ENCODE peak calls at places on chromosome 3, in five cellular contexts. H is ELF-1; S is foreskin melanocyte; O is activated naive CD8-positive, alpha-beta T cell treated with anti-CD3 and anti-CD28 coated beads, Interleukin-2, amount 50 U/mL, for 24 hours; Y is lower leg skin. V is an unnamed sample.

GRCh38 chr3:173733029-173733652 is 335.6 kb downstream of the NLGN1 start:
- DNase-seq in H (no peak), S (peak), O (no peak), Y (no peak), V (no peak)

GRCh38 chr3:134074001-134074789 is 44.5 kb upstream of the SLCO2A1 start:
- DNase-seq in H (no peak), S (no peak), O (no peak), Y (peak), V (peak)

GRCh38 chr3:67635257-67635656 is 19.2 kb downstream of the SUCLG2 start:
- DNase-seq in H (no peak), S (no peak), O (no peak), Y (no peak), V (no peak)

GRCh38 chr3:134330895-134331810 is 43.1 kb downstream of the AMOTL2 start:
- DNase-seq in H (peak), S (no peak), O (no peak), Y (peak), V (no peak)

GRCh38 chr3:55792010-55792409 is 304.9 kb upstream of the WNT5A start:
- DNase-seq in H (no peak), S (no peak), O (no peak), Y (no peak), V (no peak)

GRCh38 chr3:172375206-172375850 is 72.9 kb downstream of the GHSR start:
- DNase-seq in H (no peak), S (no peak), O (no peak), Y (no peak), V (no peak)

GRCh38 chr3:186166036-186166435 is 57.1 kb upstream of the ETV5 start:
- DNase-seq in H (no peak), S (no peak), O (no peak), Y (no peak), V (no peak)

GRCh38 chr3:151009430-151009829 is 36.9 kb upstream of the CLRN1 start:
- DNase-seq in H (no peak), S (no peak), O (no peak), Y (no peak), V (no peak)

GRCh38 chr3:187629711-187630110 is 40.5 kb downstream of the SST start:
- DNase-seq in H (no peak), S (no peak), O (no peak), Y (no peak), V (no peak)

GRCh38 chr3:7397097-7397496 is 536.2 kb downstream of the GRM7 start:
- DNase-seq in H (no peak), S (no peak), O (no peak), Y (no peak), V (no peak)

GRCh38 chr3:195020921-195021320 is 250.0 kb downstream of the XXYLT1 start:
- DNase-seq in H (no peak), S (no peak), O (no peak), Y (no peak), V (no peak)

GRCh38 chr3:79032686-79033318 is 735.0 kb downstream of the ROBO1 start:
- DNase-seq in H (no peak), S (peak), O (no peak), Y (no peak), V (no peak)

GRCh38 chr3:177343122-177343521 is 145.8 kb upstream of the TBL1XR1 start:
- DNase-seq in H (no peak), S (no peak), O (no peak), Y (peak), V (no peak)

GRCh38 chr3:141649871-141650270 is 88.2 kb upstream of the RNF7 start:
- DNase-seq in H (no peak), S (no peak), O (no peak), Y (no peak), V (no peak)

GRCh38 chr3:28765194-28765593 is 416.6 kb upstream of the AZI2 start:
- DNase-seq in H (no peak), S (no peak), O (no peak), Y (no peak), V (no peak)

GRCh38 chr3:167787440-167787839 is 51.9 kb downstream of the SERPINI1 start:
- DNase-seq in H (peak), S (no peak), O (no peak), Y (no peak), V (no peak)

GRCh38 chr3:42659451-42660130 is 6.1 kb downstream of the ZBTB47 start:
- DNase-seq in H (no peak), S (no peak), O (no peak), Y (no peak), V (no peak)

GRCh38 chr3:158846803-158847465 is 45.1 kb downstream of the MFSD1 start:
- DNase-seq in H (no peak), S (no peak), O (no peak), Y (no peak), V (no peak)

GRCh38 chr3:168414149-168414548 is 318.4 kb upstream of the GOLIM4 start:
- DNase-seq in H (no peak), S (no peak), O (no peak), Y (no peak), V (no peak)

GRCh38 chr3:179973931-179974361 is 62.8 kb downstream of the PEX5L start:
- DNase-seq in H (peak), S (no peak), O (no peak), Y (no peak), V (no peak)

GRCh38 chr3:113277414-113277813 is 66.1 kb downstream of the BOC start:
- DNase-seq in H (no peak), S (no peak), O (no peak), Y (no peak), V (no peak)

GRCh38 chr3:36923523-36923943 is 21.3 kb downstream of the TRANK1 start:
- DNase-seq in H (peak), S (no peak), O (no peak), Y (peak), V (no peak)

GRCh38 chr3:149393355-149394165 is 16.1 kb upstream of the TM4SF1 start:
- DNase-seq in H (peak), S (peak), O (peak), Y (no peak), V (no peak)

GRCh38 chr3:100833483-100833882 is 124.2 kb downstream of the TFG start:
- DNase-seq in H (no peak), S (peak), O (no peak), Y (no peak), V (no peak)

GRCh38 chr3:185781759-185782158 is 43.1 kb downstream of the IGF2BP2 start:
- DNase-seq in H (no peak), S (peak), O (no peak), Y (no peak), V (no peak)

GRCh38 chr3:42031808-42032475 is 59.2 kb upstream of the TRAK1 start:
- DNase-seq in H (peak), S (no peak), O (no peak), Y (peak), V (no peak)

GRCh38 chr3:127019449-127019848 is 36.5 kb downstream of the PLXNA1 start:
- DNase-seq in H (no peak), S (no peak), O (no peak), Y (no peak), V (no peak)

GRCh38 chr3:125042725-125043406 is 12.9 kb downstream of the HEG1 start:
- DNase-seq in H (peak), S (no peak), O (no peak), Y (no peak), V (no peak)

GRCh38 chr3:11610044-11610671 is 33.6 kb downstream of the VGLL4 start:
- DNase-seq in H (peak), S (peak), O (no peak), Y (no peak), V (no peak)

GRCh38 chr3:128283429-128283828 is 130.1 kb downstream of the EEFSEC start:
- DNase-seq in H (no peak), S (no peak), O (no peak), Y (no peak), V (peak)

GRCh38 chr3:154967090-154967489 is 113.0 kb upstream of the MME start:
- DNase-seq in H (no peak), S (no peak), O (no peak), Y (no peak), V (no peak)

V was measured in ureter.